ENCODE peak calls at places on chromosomes 2 and 18, in four cellular contexts. W is HFFc6, H is Calu3, C is AG09319. M is an unnamed sample.

GRCh38 chr2:77652499-77652898 is 130.3 kb upstream of the LRRTM4 start:
- DNase-seq in W (no peak), H (no peak), C (no peak), M (no peak)

GRCh38 chr2:118945921-118946320 is 3.9 kb downstream of the MARCO start:
- DNase-seq in W (no peak), H (no peak), C (no peak), M (no peak)

GRCh38 chr2:36214682-36215081 is 140.9 kb upstream of the CRIM1 start:
- DNase-seq in W (no peak), H (no peak), C (no peak), M (no peak)

GRCh38 chr18:44170208-44170880 is 510.3 kb upstream of the SETBP1 start:
- DNase-seq in W (no peak), H (no peak), C (no peak), M (no peak)

GRCh38 chr18:36532394-36532793 is 234.9 kb downstream of the FHOD3 start:
- DNase-seq in W (peak), H (no peak), C (peak), M (peak)

GRCh38 chr2:111634050-111634784 is 249.8 kb downstream of the ANAPC1 start:
- DNase-seq in W (no peak), H (no peak), C (no peak), M (peak)

GRCh38 chr2:224271854-224272620 is 129.9 kb downstream of the FAM124B start:
- DNase-seq in W (no peak), H (no peak), C (no peak), M (no peak)

GRCh38 chr2:174673405-174673804 is 75.8 kb upstream of the WIPF1 start:
- DNase-seq in W (no peak), H (no peak), C (no peak), M (no peak)

GRCh38 chr2:45176399-45176798 is 167.1 kb upstream of the SIX2 start:
- DNase-seq in W (no peak), H (no peak), C (no peak), M (no peak)

GRCh38 chr2:20141806-20142205 is 83.1 kb downstream of the SDC1 start:
- DNase-seq in W (no peak), H (no peak), C (no peak), M (no peak)

GRCh38 chr2:101981484-101981883 is 10.3 kb upstream of the IL1R2 start:
- DNase-seq in W (no peak), H (no peak), C (no peak), M (no peak)

GRCh38 chr2:68832161-68832869 is 38.9 kb downstream of the BMP10 start:
- DNase-seq in W (no peak), H (peak), C (no peak), M (peak)

GRCh38 chr2:174697267-174697666 is 67.0 kb downstream of the CHRNA1 start:
- DNase-seq in W (peak), H (peak), C (no peak), M (peak)

GRCh38 chr18:59662008-59662701 is 35.1 kb downstream of the CCBE1 start:
- DNase-seq in W (peak), H (no peak), C (no peak), M (peak)

GRCh38 chr2:186995092-186995491 is 146.1 kb upstream of the ZSWIM2 start:
- DNase-seq in W (no peak), H (no peak), C (no peak), M (peak)

GRCh38 chr2:39796130-39796529 is 17.1 kb upstream of the THUMPD2 start:
- DNase-seq in W (no peak), H (no peak), C (no peak), M (no peak)

GRCh38 chr18:48897531-48897930 is 53.2 kb downstream of the SMAD7 start:
- DNase-seq in W (no peak), H (no peak), C (no peak), M (no peak)

GRCh38 chr2:184067502-184067901 is 530.8 kb upstream of the ZNF804A start:
- DNase-seq in W (no peak), H (no peak), C (no peak), M (peak)

GRCh38 chr2:119240311-119241204 is 16.9 kb downstream of the STEAP3 start:
- DNase-seq in W (peak), H (peak), C (peak), M (peak)

GRCh38 chr2:99691931-99692330 is 202.1 kb upstream of the REV1 start:
- DNase-seq in W (no peak), H (no peak), C (no peak), M (no peak)

GRCh38 chr2:240647503-240648154 is 22.3 kb downstream of the GPR35 start:
- DNase-seq in W (no peak), H (no peak), C (no peak), M (no peak)

GRCh38 chr2:221779614-221780067 is 207.5 kb upstream of the EPHA4 start:
- DNase-seq in W (no peak), H (peak), C (no peak), M (peak)

GRCh38 chr2:210913461-210913860 is 357.1 kb downstream of the CPS1 start:
- DNase-seq in W (no peak), H (no peak), C (no peak), M (no peak)

GRCh38 chr2:86078801-86079545 is 26.7 kb downstream of the POLR1A start:
- DNase-seq in W (no peak), H (peak), C (no peak), M (peak)